ENCODE peak calls at places on chromosomes 4 and X, in five cellular contexts. J is WERI-Rb-1, Z is uterus, D is nucleus accumbens, H is COR-L47. M is an unnamed sample.

GRCh38 chrX:119686087-119686639 is 6.8 kb downstream of the SEPTIN6 start:
- DNase-seq in H (no peak), Z (no peak), D (no peak), J (peak; percentile 18), M (no peak)

GRCh38 chr4:77996076-77996475 is 61.0 kb upstream of the FRAS1 start:
- DNase-seq in D (no peak), J (no peak), H (no peak), Z (no peak), M (no peak)

GRCh38 chrX:132406106-132406505 is 82.7 kb downstream of the MBNL3 start:
- DNase-seq in D (no peak), J (no peak), Z (no peak), H (no peak), M (no peak)

GRCh38 chrX:136128743-136129142 is 18.6 kb upstream of the FHL1 start:
- DNase-seq in H (no peak), Z (no peak), J (no peak), D (no peak), M (no peak)

GRCh38 chr4:139619644-139620043 is 46.0 kb upstream of the MGST2 start:
- DNase-seq in Z (no peak), D (no peak), J (peak; percentile 37), H (peak; percentile 28), M (no peak)

GRCh38 chr4:167428172-167428571 is 193.9 kb upstream of the SPOCK3 start:
- DNase-seq in H (no peak), D (no peak), Z (no peak), J (no peak), M (no peak)

GRCh38 chr4:18869166-18869565 is 847.6 kb upstream of the LCORL start:
- DNase-seq in D (no peak), Z (no peak), J (peak; percentile 63), H (no peak), M (no peak)

GRCh38 chr4:608236-608635 is 17.1 kb upstream of the PDE6B start:
- DNase-seq in D (no peak), H (no peak), Z (no peak), J (no peak), M (no peak)

GRCh38 chr4:1045193-1045594 is 33.8 kb downstream of the FGFRL1 start:
- DNase-seq in D (no peak), H (no peak), J (no peak), Z (peak; percentile 19), M (no peak)

GRCh38 chr4:3342182-3342854 is 49.5 kb downstream of the RGS12 start:
- DNase-seq in H (peak; percentile 47), Z (no peak), D (no peak), J (no peak), M (peak; percentile 37)

GRCh38 chr4:119080721-119081541 is 54.7 kb upstream of the MYOZ2 start:
- DNase-seq in Z (no peak), J (no peak), D (no peak), H (no peak), M (no peak)

GRCh38 chr4:104494822-104495559 is at the start of gene CXXC4:
- DNase-seq in H (peak; percentile 85), J (peak; percentile 95), D (peak; percentile 82), Z (peak; percentile 76), M (peak; percentile 36)

GRCh38 chr4:104906274-104906673 is 240.4 kb upstream of the TET2 start:
- DNase-seq in J (no peak), Z (no peak), H (peak; percentile 34), D (no peak), M (no peak)

GRCh38 chr4:25184056-25184455 is 23.8 kb upstream of the SEPSECS start:
- DNase-seq in Z (no peak), H (no peak), D (no peak), J (no peak), M (no peak)

GRCh38 chr4:169757575-169758184 is at the start of gene HPF1:
- DNase-seq in J (peak; percentile 96), Z (peak; percentile 93), H (peak; percentile 97), D (peak; percentile 79), M (peak; percentile 89)

GRCh38 chr4:137039369-137039768 is 492.9 kb downstream of the PCDH18 start:
- DNase-seq in D (no peak), J (no peak), Z (no peak), H (no peak), M (no peak)

GRCh38 chr4:17376205-17376604 is 135.7 kb downstream of the QDPR start:
- DNase-seq in Z (no peak), D (no peak), H (no peak), J (no peak), M (no peak)

GRCh38 chr4:138659640-138660325 is 355.8 kb upstream of the NOCT start:
- DNase-seq in D (no peak), J (no peak), Z (no peak), H (no peak), M (no peak)

GRCh38 chr4:73676881-73677323 is 56.7 kb upstream of the RASSF6 start:
- DNase-seq in J (no peak), H (peak; percentile 34), Z (no peak), D (no peak), M (no peak)

GRCh38 chr4:7185487-7186030 is 6.8 kb upstream of the SORCS2 start:
- DNase-seq in Z (no peak), D (no peak), J (no peak), H (no peak), M (no peak)

GRCh38 chr4:82381235-82381634 is 7.4 kb upstream of the HNRNPD start:
- DNase-seq in J (no peak), D (no peak), H (no peak), Z (no peak), M (no peak)

GRCh38 chrX:103453655-103454054 is 65.6 kb downstream of the RAB40A start:
- DNase-seq in D (no peak), J (no peak), H (peak; percentile 5), Z (no peak), M (no peak)

GRCh38 chr4:6595897-6596537 is 21.0 kb downstream of the MAN2B2 start:
- DNase-seq in H (no peak), J (peak; percentile 33), D (no peak), Z (no peak), M (no peak)

GRCh38 chrX:20374866-20375530 is 108.3 kb upstream of the RPS6KA3 start:
- DNase-seq in D (no peak), H (no peak), J (no peak), Z (no peak), M (no peak)

GRCh38 chr4:75745721-75746199 is 21.4 kb downstream of the USO1 start:
- DNase-seq in H (no peak), D (no peak), J (no peak), Z (no peak), M (no peak)

GRCh38 chr4:4425119-4425690 is 38.3 kb downstream of the NSG1 start:
- DNase-seq in Z (no peak), D (no peak), H (no peak), J (no peak), M (no peak)

GRCh38 chr4:1549638-1550035 is 134.5 kb downstream of the FAM53A start:
- DNase-seq in J (no peak), Z (no peak), D (no peak), H (no peak), M (no peak)

GRCh38 chrX:123085311-123085940 is 98.7 kb upstream of the GRIA3 start:
- DNase-seq in D (no peak), Z (no peak), H (no peak), J (no peak), M (no peak)

GRCh38 chr4:24988776-24989175 is 42.0 kb downstream of the LGI2 start:
- DNase-seq in Z (no peak), D (no peak), H (peak; percentile 33), J (peak; percentile 69), M (no peak)

GRCh38 chr4:5033266-5033945 is 14.1 kb upstream of the CYTL1 start:
- DNase-seq in Z (peak; percentile 55), D (no peak), J (no peak), H (no peak), M (no peak)

GRCh38 chrX:78979789-78980464 is 34.7 kb downstream of the P2RY10 start:
- DNase-seq in H (no peak), J (no peak), Z (no peak), D (no peak), M (no peak)

GRCh38 chr4:176002007-176002623 is 63.5 kb upstream of the WDR17 start:
- DNase-seq in J (peak; percentile 86), D (no peak), H (peak; percentile 63), Z (no peak), M (no peak)

GRCh38 chr4:3345384-3345783 is 52.6 kb downstream of the RGS12 start:
- DNase-seq in D (no peak), H (no peak), J (no peak), Z (no peak), M (no peak)

GRCh38 chr4:138182838-138183426 is 59.2 kb downstream of the SLC7A11 start:
- DNase-seq in H (peak; percentile 50), Z (no peak), J (peak; percentile 26), D (no peak), M (no peak)

GRCh38 chrX:47637546-47638195 is 7.9 kb upstream of the CFP start:
- DNase-seq in H (no peak), Z (no peak), D (no peak), J (no peak), M (no peak)

GRCh38 chrX:69182818-69183375 is 17.6 kb upstream of the PJA1 start:
- DNase-seq in J (no peak), H (no peak), Z (no peak), D (no peak), M (no peak)

GRCh38 chr4:136442447-136442846 is 1089.8 kb downstream of the PCDH18 start:
- DNase-seq in J (no peak), D (no peak), Z (no peak), H (no peak), M (no peak)

GRCh38 chr4:74990276-74990675 is 57.4 kb downstream of the PARM1 start:
- DNase-seq in J (no peak), H (no peak), D (no peak), Z (no peak), M (no peak)